ENCODE peak calls at places on chromosomes 16 and 17, in eight cellular contexts. A is naive B cell; M is mesendoderm; B is endothelial cell; R is stimulated activated CD8-positive, alpha-beta memory T cell treated with anti-CD3 and anti-CD28 coated beads, Interleukin-4, amount 100 ng/mL, for 24 hours; D is HT1080; L is RPMI8226; X is NAMALWA. E is an unnamed sample.
A peak's percentile ranks its signal among the peaks of the same experiment; 100 is the strongest.

GRCh38 chr16:50830698-50831097 is 88.8 kb downstream of the CYLD start:
- DNase-seq in A (no peak), M (no peak), B (no peak), R (no peak), D (no peak), L (no peak), X (no peak), E (no peak)

GRCh38 chr17:75153854-75154194 is 488 bp downstream of the JPT1 start:
- DNase-seq in A (no peak), M (no peak), B (peak; percentile 18), R (peak; percentile 5), D (peak; percentile 27), L (peak; percentile 49), X (peak; percentile 34), E (no peak)

GRCh38 chr16:27994686-27995085 is 68.8 kb downstream of the GSG1L start:
- DNase-seq in A (no peak), M (no peak), B (no peak), R (no peak), D (no peak), L (no peak), X (no peak), E (no peak)

GRCh38 chr17:6780886-6781285 is 4.9 kb downstream of the FBXO39 start:
- DNase-seq in A (no peak), M (no peak), B (no peak), R (no peak), D (no peak), L (no peak), X (no peak), E (no peak)

GRCh38 chr16:51167170-51167710 is 16.2 kb upstream of the SALL1 start:
- DNase-seq in A (no peak), M (no peak), B (no peak), R (no peak), D (no peak), L (no peak), X (no peak), E (no peak)

GRCh38 chr17:17947309-17947708 is 24.9 kb downstream of the TOM1L2 start:
- DNase-seq in A (no peak), M (no peak), B (no peak), R (no peak), D (no peak), L (no peak), X (no peak), E (no peak)

GRCh38 chr16:87310610-87311009 is 6.6 kb downstream of the C16orf95 start:
- DNase-seq in A (no peak), M (no peak), B (no peak), R (no peak), D (no peak), L (no peak), X (no peak), E (no peak)

GRCh38 chr16:75265911-75266701 is 14.7 kb upstream of the BCAR1 start:
- DNase-seq in A (no peak), M (peak; percentile 91), B (peak; percentile 93), R (no peak), D (peak; percentile 68), L (peak; percentile 83), X (peak; percentile 59), E (peak; percentile 80)

GRCh38 chr17:74446551-74447500 is 14.9 kb downstream of the GPRC5C start:
- DNase-seq in A (no peak), M (no peak), B (no peak), R (peak; percentile 55), D (no peak), L (peak; percentile 59), X (no peak), E (no peak)

GRCh38 chr17:20203761-20204263 is 194.7 kb downstream of the SPECC1 start:
- DNase-seq in A (no peak), M (no peak), B (no peak), R (no peak), D (no peak), L (no peak), X (no peak), E (peak; percentile 97)

GRCh38 chr17:5115673-5116651 is at the start of gene USP6:
- DNase-seq in A (no peak), M (no peak), B (peak; percentile 58), R (no peak), D (no peak), L (no peak), X (no peak), E (no peak)

GRCh38 chr17:74219576-74220133 is 6.3 kb downstream of the TTYH2 start:
- DNase-seq in A (no peak), M (no peak), B (no peak), R (no peak), D (no peak), L (no peak), X (no peak), E (no peak)

GRCh38 chr17:50675627-50676026 is 32.1 kb downstream of the ANKRD40 start:
- DNase-seq in A (no peak), M (no peak), B (no peak), R (no peak), D (no peak), L (no peak), X (no peak), E (no peak)

GRCh38 chr17:83032781-83033180 is 46.6 kb upstream of the METRNL start:
- DNase-seq in A (no peak), M (no peak), B (no peak), R (no peak), D (no peak), L (no peak), X (no peak), E (no peak)

GRCh38 chr17:32142857-32143524 is 689 bp downstream of the RHOT1 start:
- DNase-seq in A (peak; percentile 14), M (peak; percentile 86), B (peak; percentile 52), R (no peak), D (peak; percentile 56), L (peak; percentile 63), X (peak; percentile 47), E (peak; percentile 61)

GRCh38 chr16:49763826-49764225 is 92.1 kb downstream of the ZNF423 start:
- DNase-seq in A (no peak), M (no peak), B (no peak), R (no peak), D (no peak), L (no peak), X (no peak), E (no peak)

GRCh38 chr17:5234645-5235576 is at the start of gene SCIMP:
- DNase-seq in A (peak; percentile 80), M (no peak), B (no peak), R (no peak), D (no peak), L (peak; percentile 20), X (peak; percentile 26), E (no peak)

GRCh38 chr17:46026045-46026814 is 27.2 kb downstream of the STH start:
- DNase-seq in A (no peak), M (no peak), B (no peak), R (no peak), D (no peak), L (no peak), X (peak; percentile 52), E (no peak)

GRCh38 chr16:31393056-31393455 is at the start of gene ITGAD:
- DNase-seq in A (no peak), M (no peak), B (no peak), R (no peak), D (no peak), L (no peak), X (no peak), E (no peak)

GRCh38 chr17:78879679-78880186 is 23.3 kb downstream of the CEP295NL start:
- DNase-seq in A (peak; percentile 37), M (no peak), B (no peak), R (no peak), D (peak; percentile 86), L (no peak), X (no peak), E (no peak)

GRCh38 chr17:57213180-57213825 is 43.0 kb upstream of the MSI2 start:
- DNase-seq in A (no peak), M (no peak), B (no peak), R (no peak), D (peak; percentile 16), L (no peak), X (no peak), E (no peak)

GRCh38 chr16:24138024-24138423 is 118.1 kb upstream of the CACNG3 start:
- DNase-seq in A (no peak), M (peak; percentile 84), B (no peak), R (no peak), D (no peak), L (no peak), X (no peak), E (no peak)

GRCh38 chr17:50056961-50057330 is 1.0 kb downstream of the ITGA3 start:
- DNase-seq in A (no peak), M (no peak), B (no peak), R (no peak), D (no peak), L (peak; percentile 34), X (no peak), E (peak; percentile 56)

E was measured in Caki2.